ENCODE peak calls at places on chromosomes 3 and 15, in six cellular contexts. Y is stimulated activated effector memory CD8-positive, alpha-beta T cell treated with anti-CD3 and anti-CD28 coated beads, Interleukin-12 subunit alpha, Interleukin-12 subunit beta, amount 100 ng/mL, for 72 hours; I is AG20443; K is heart left ventricle; M is Calu3; D is effector CD4-positive, alpha-beta T cell. H is an unnamed sample.

GRCh38 chr3:94069242-94069813 is 6.5 kb downstream of the NSUN3 start:
- DNase-seq in M (no peak), K (no peak), D (no peak), I (peak; percentile 18), Y (no peak), H (no peak)

GRCh38 chr15:31230630-31231485 is 95.8 kb upstream of the KLF13 start:
- DNase-seq in I (no peak), Y (no peak), K (no peak), D (no peak), M (no peak), H (no peak)

GRCh38 chr3:454986-455385 is 258.4 kb downstream of the CHL1 start:
- DNase-seq in M (no peak), I (no peak), D (no peak), Y (no peak), K (no peak), H (no peak)

GRCh38 chr3:194617827-194618226 is 15.4 kb downstream of the TMEM44 start:
- DNase-seq in K (no peak), Y (no peak), M (no peak), I (no peak), D (no peak), H (no peak)

GRCh38 chr15:67116742-67117141 is 51.3 kb downstream of the SMAD3 start:
- DNase-seq in Y (no peak), I (no peak), M (no peak), K (no peak), D (no peak), H (no peak)

GRCh38 chr3:188148318-188148717 is 5.6 kb upstream of the LPP start:
- DNase-seq in Y (no peak), I (no peak), K (no peak), M (no peak), D (no peak), H (no peak)

GRCh38 chr15:70142322-70143191 is 44.8 kb upstream of the TLE3 start:
- DNase-seq in Y (peak; percentile 10), I (no peak), D (no peak), M (no peak), K (peak; percentile 83), H (no peak)

GRCh38 chr15:88803241-88803919 is at the start of gene ACAN:
- DNase-seq in D (no peak), K (no peak), I (no peak), Y (no peak), M (no peak), H (no peak)

GRCh38 chr3:70049761-70050160 is 50.2 kb downstream of the SAMMSON start:
- DNase-seq in Y (no peak), I (no peak), K (no peak), M (no peak), D (no peak), H (no peak)

GRCh38 chr15:32851619-32852416 is 134.0 kb downstream of the GREM1 start:
- DNase-seq in Y (no peak), K (no peak), M (no peak), D (no peak), I (peak; percentile 50), H (no peak)

GRCh38 chr3:53254190-53254809 is 1.5 kb downstream of the TKT start:
- DNase-seq in Y (no peak), K (no peak), I (no peak), D (no peak), M (no peak), H (no peak)

GRCh38 chr3:97720417-97720816 is 44.1 kb upstream of the ARL6 start:
- DNase-seq in K (no peak), I (no peak), Y (no peak), M (no peak), D (no peak), H (no peak)

GRCh38 chr15:68502398-68502901 is 70.5 kb upstream of the ITGA11 start:
- DNase-seq in K (no peak), D (no peak), I (no peak), M (no peak), Y (no peak), H (no peak)